ENCODE peak calls at places on chromosomes 5 and 9, in six cellular contexts. T, F, L, X, C and M are unnamed samples. For H3K36me3, the result is how much of the 10 kb centered on the place peaks cover.

GRCh38 chr5:13427859-13428557 is 516.5 kb downstream of the DNAH5 start:
- DNase-seq in T (no peak), F (no peak), L (no peak), X (no peak), C (no peak), M (no peak)

GRCh38 chr9:86674475-86674874 is 272.8 kb downstream of the GAS1 start:
- DNase-seq in T (no peak), F (no peak), L (no peak), X (no peak), C (no peak), M (no peak)

GRCh38 chr5:75469017-75469416 is 42.4 kb downstream of the CERT1 start:
- DNase-seq in T (no peak), F (no peak), L (no peak), X (no peak), C (no peak), M (no peak)

GRCh38 chr5:93311825-93312224 is 269.2 kb downstream of the NR2F1-AS1 start:
- DNase-seq in T (no peak), F (no peak), L (no peak), X (no peak), C (no peak), M (no peak)

GRCh38 chr9:134643306-134643705 is 1.7 kb downstream of the COL5A1 start:
- DNase-seq in T (no peak), F (no peak), L (no peak), X (no peak), C (no peak), M (no peak)

GRCh38 chr5:61311836-61312808 is 19.9 kb upstream of the ZSWIM6 start:
- DNase-seq in T (no peak), F (no peak), L (no peak), X (no peak), C (no peak), M (no peak)

GRCh38 chr9:131521203-131521602 is 9.9 kb downstream of the UCK1 start:
- DNase-seq in T (no peak), F (no peak), L (no peak), X (no peak), C (no peak), M (no peak)

GRCh38 chr5:66209350-66209749 is 65.2 kb downstream of the SREK1 start:
- DNase-seq in T (no peak), F (no peak), L (no peak), X (no peak), C (no peak), M (no peak)

GRCh38 chr5:164204338-164204946 is 699.0 kb downstream of the MAT2B start:
- DNase-seq in T (no peak), F (no peak), L (no peak), X (no peak), C (no peak), M (no peak)

GRCh38 chr9:78001946-78002731 is 29.5 kb downstream of the GNAQ start:
- DNase-seq in T (no peak), F (no peak), L (no peak), X (no peak), C (no peak), M (no peak)

GRCh38 chr9:34651876-34652602 is at the start of gene IL11RA:
- DNase-seq in T (peak), F (peak), L (peak), X (peak), C (peak), M (no peak)

GRCh38 chr9:11893331-11893730 is 799.9 kb upstream of the TYRP1 start:
- DNase-seq in T (no peak), F (no peak), L (no peak), X (no peak), C (no peak), M (no peak)

GRCh38 chr5:138366556-138367382 is 14.3 kb downstream of the KDM3B start:
- DNase-seq in T (no peak), F (no peak), L (no peak), X (no peak), C (no peak), M (no peak)

GRCh38 chr5:110021251-110021650 is 331.5 kb downstream of the MAN2A1 start:
- DNase-seq in T (no peak), F (no peak), L (no peak), X (no peak), C (no peak), M (no peak)

GRCh38 chr9:135156525-135157510 is 69.3 kb downstream of the OLFM1 start:
- DNase-seq in T (peak), F (no peak), L (peak), X (peak), C (no peak), M (no peak)

GRCh38 chr5:56480305-56481146 is 247.4 kb upstream of the ANKRD55 start:
- DNase-seq in T (peak), F (no peak), L (peak), X (peak), C (peak), M (peak)

GRCh38 chr5:138626333-138626944 is 51.2 kb upstream of the HSPA9 start:
- DNase-seq in T (no peak), F (peak), L (no peak), X (no peak), C (no peak), M (no peak)

GRCh38 chr5:31149072-31149471 is 44.4 kb upstream of the CDH6 start:
- DNase-seq in T (no peak), F (no peak), L (no peak), X (no peak), C (no peak), M (no peak)

GRCh38 chr9:134413890-134414731 is 87.9 kb downstream of the RXRA start:
- DNase-seq in T (no peak), F (no peak), L (peak), X (no peak), C (no peak), M (no peak)

GRCh38 chr5:31464081-31464480 is 67.8 kb downstream of the DROSHA start:
- DNase-seq in T (no peak), F (no peak), L (no peak), X (no peak), C (no peak), M (no peak)

DNA sequence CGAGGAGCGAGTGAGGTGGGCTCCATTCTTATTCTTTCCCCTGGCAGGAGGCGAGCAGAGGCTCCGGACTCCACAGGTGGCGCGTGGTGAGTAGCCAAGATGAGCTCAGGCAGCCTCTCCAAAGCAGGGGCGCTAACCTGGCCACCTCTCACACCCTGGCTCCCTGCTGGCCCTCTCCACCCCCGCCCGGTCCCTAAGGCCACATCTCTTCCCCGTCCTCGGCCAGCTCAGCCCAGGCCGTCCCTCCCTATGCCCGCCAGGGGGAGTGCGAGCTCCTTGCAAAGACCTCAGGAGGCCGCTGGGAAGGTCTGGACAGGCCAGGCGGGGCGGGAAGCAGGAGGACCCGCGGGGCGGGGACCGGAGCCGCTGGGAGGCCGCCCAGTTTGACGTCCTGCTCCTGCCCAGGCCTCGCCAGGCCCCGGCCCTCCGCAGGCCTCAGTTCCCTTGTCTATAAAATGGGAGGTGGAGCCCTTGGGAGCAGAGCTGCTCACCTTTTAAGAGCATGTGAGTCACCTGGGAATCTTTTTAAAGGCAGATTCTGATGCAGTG is 46.3 kb upstream of the GGTA1 start:
- DNase-seq in T (peak), F (peak), L (peak), X (peak), C (peak), M (peak)
- H3K4me3 ChIP-seq in T (no peak), F (peak), L (peak), X (peak), C (no peak), M (no peak)

DNA sequence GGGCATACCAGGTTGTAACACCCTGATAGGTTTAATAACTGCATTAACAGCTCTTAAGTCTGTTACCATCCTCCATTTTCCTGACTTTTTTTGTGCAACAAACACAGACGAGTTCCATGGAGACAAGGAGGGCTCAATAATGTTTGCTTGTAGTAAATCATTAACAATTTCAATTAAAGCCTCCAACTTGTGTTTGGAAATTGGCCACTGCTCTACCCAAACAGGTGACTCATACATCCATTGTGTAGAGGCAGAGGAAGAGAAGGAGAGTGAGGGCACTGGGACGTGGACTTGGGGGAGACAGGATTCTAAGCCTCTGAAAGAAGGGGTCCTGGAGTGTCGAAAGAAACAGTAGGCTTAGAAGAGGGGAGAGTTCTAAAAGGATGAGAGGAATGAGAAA is 213.6 kb upstream of the KCNN2 start:
- DNase-seq in T (no peak), F (no peak), L (no peak), X (no peak), C (no peak), M (no peak)
- H3K27ac ChIP-seq in T (no peak), F (no peak), L (no peak), X (no peak), C (no peak), M (no peak)

GRCh38 chr5:172059661-172060100 is 53.2 kb upstream of the FBXW11 start:
- DNase-seq in T (no peak), F (no peak), L (no peak), X (no peak), C (no peak), M (peak)
- H3K36me3 ChIP-seq in T (under half), F (half or more), L (half or more), X (under half), C (half or more), M (half or more)

GRCh38 chr9:74330487-74331214 is 166.5 kb upstream of the RORB start:
- DNase-seq in T (no peak), F (no peak), L (no peak), X (no peak), C (no peak), M (no peak)

GRCh38 chr9:74336161-74336560 is 161.0 kb upstream of the RORB start:
- DNase-seq in T (no peak), F (no peak), L (no peak), X (no peak), C (no peak), M (no peak)

GRCh38 chr9:74334308-74334707 is 162.8 kb upstream of the RORB start:
- DNase-seq in T (no peak), F (no peak), L (no peak), X (no peak), C (no peak), M (no peak)

GRCh38 chr9:74331607-74332006 is 165.5 kb upstream of the RORB start:
- DNase-seq in T (no peak), F (no peak), L (no peak), X (no peak), C (no peak), M (no peak)

GRCh38 chr9:74333633-74334032 is 163.5 kb upstream of the RORB start:
- DNase-seq in T (no peak), F (no peak), L (no peak), X (no peak), C (no peak), M (peak)
- H3K4me3 ChIP-seq in T (no peak), F (no peak), L (no peak), X (no peak), C (no peak), M (no peak)

DNA sequence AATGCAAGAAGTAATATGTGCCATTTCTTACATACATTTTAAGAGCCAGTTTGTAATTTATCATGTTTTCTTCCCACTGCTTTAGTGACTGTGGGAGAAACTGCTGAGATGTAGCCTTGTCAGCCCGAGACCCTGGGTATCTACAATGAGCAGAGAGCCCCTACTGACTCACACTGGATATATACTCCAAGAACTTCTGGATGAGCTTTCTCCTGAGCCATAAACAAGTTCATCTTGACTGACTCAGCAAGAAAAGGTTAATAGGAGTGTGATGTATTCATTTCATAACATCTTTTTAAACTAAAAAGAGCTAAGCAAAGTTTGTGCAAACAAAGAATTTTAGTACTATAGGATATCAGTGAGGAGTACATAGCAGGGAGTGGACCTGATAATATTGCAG is 182.5 kb downstream of the EDIL3 start:
- DNase-seq in T (no peak), F (no peak), L (no peak), X (no peak), C (no peak), M (no peak)
- H3K27ac ChIP-seq in T (no peak), F (no peak), L (no peak), X (no peak), C (no peak), M (no peak)

GRCh38 chr5:146130440-146131045 is 25.2 kb upstream of the PLAC8L1 start:
- DNase-seq in T (peak), F (no peak), L (no peak), X (peak), C (no peak), M (no peak)
- H3K36me3 ChIP-seq in T (half or more), F (half or more), L (half or more), X (half or more), C (half or more), M (under half)

GRCh38 chr9:109499631-109500120 is 1.6 kb upstream of the PTPN3 start:
- DNase-seq in T (peak), F (peak), L (peak), X (peak), C (no peak), M (no peak)

GRCh38 chr9:109499061-109499630 is 1.0 kb upstream of the PTPN3 start:
- DNase-seq in T (no peak), F (no peak), L (no peak), X (no peak), C (no peak), M (no peak)

GRCh38 chr9:109496126-109496707 is 1.9 kb downstream of the PTPN3 start:
- DNase-seq in T (no peak), F (no peak), L (no peak), X (no peak), C (no peak), M (no peak)

GRCh38 chr9:109498195-109499060 is at the start of gene PTPN3:
- DNase-seq in T (peak), F (no peak), L (no peak), X (no peak), C (no peak), M (no peak)

GRCh38 chr9:109497193-109498165 is 628 bp downstream of the PTPN3 start:
- DNase-seq in T (peak), F (no peak), L (no peak), X (no peak), C (no peak), M (no peak)
- H3K4me3 ChIP-seq in T (peak), F (peak), L (peak), X (peak), C (peak), M (no peak)

GRCh38 chr9:91419222-91420191 is 4.1 kb downstream of the NFIL3 start:
- DNase-seq in T (no peak), F (peak), L (peak), X (no peak), C (no peak), M (no peak)
- H3K27ac ChIP-seq in T (no peak), F (peak), L (peak), X (no peak), C (peak), M (no peak)